ENCODE peak calls at places on chromosomes 12 and 14, in four cellular contexts. G, A, Y and O are unnamed samples.

GRCh38 chr12:31324116-31324844 is 1.7 kb downstream of the SINHCAF start:
- DNase-seq in Y (peak), G (peak), A (peak), O (peak)

GRCh38 chr12:111616177-111616623 is 17.1 kb upstream of the ATXN2 start:
- DNase-seq in Y (no peak), A (peak), G (no peak), O (peak)

GRCh38 chr12:67161322-67161918 is 107.7 kb upstream of the CAND1 start:
- DNase-seq in G (peak), A (peak), Y (peak), O (peak)

GRCh38 chr12:109738878-109739665 is 25.4 kb downstream of the FAM222A start:
- DNase-seq in Y (no peak), G (peak), A (peak), O (no peak)

GRCh38 chr14:102293784-102294183 is 11.2 kb downstream of the MOK start:
- DNase-seq in A (no peak), G (no peak), Y (no peak), O (peak)

GRCh38 chr14:22556990-22557623 is 31.9 kb downstream of the DAD1 start:
- DNase-seq in A (peak), G (peak), Y (peak), O (peak)

GRCh38 chr12:1126089-1126488 is 135.1 kb downstream of the ERC1 start:
- DNase-seq in G (no peak), A (no peak), Y (no peak), O (no peak)

GRCh38 chr14:69092840-69093422 is 60.0 kb downstream of the DCAF5 start:
- DNase-seq in A (no peak), Y (no peak), G (no peak), O (no peak)

GRCh38 chr12:10641735-10642500 is 28.5 kb upstream of the MAGOHB start:
- DNase-seq in Y (no peak), G (no peak), A (peak), O (peak)

GRCh38 chr12:117171499-117172162 is 18.6 kb downstream of the FBXO21 start:
- DNase-seq in A (no peak), Y (no peak), G (no peak), O (no peak)

GRCh38 chr12:96326628-96327227 is 73.5 kb downstream of the CDK17 start:
- DNase-seq in Y (no peak), G (no peak), A (no peak), O (no peak)

GRCh38 chr12:52085682-52086180 is 6.2 kb downstream of the SMIM41 start:
- DNase-seq in A (no peak), G (no peak), Y (no peak), O (no peak)

GRCh38 chr12:49818241-49818640 is 10.0 kb downstream of the NCKAP5L start:
- DNase-seq in A (no peak), Y (no peak), G (no peak), O (no peak)

GRCh38 chr12:82314406-82314892 is 43.7 kb downstream of the CCDC59 start:
- DNase-seq in G (no peak), Y (no peak), A (no peak), O (no peak)

GRCh38 chr14:51283402-51283825 is 43.4 kb downstream of the TMX1 start:
- DNase-seq in G (no peak), Y (peak), A (peak), O (peak)

GRCh38 chr14:61107148-61107641 is 126.2 kb downstream of the SLC38A6 start:
- DNase-seq in G (no peak), Y (peak), A (peak), O (no peak)

GRCh38 chr12:132329036-132329738 is at the start of gene GALNT9:
- DNase-seq in Y (peak), G (peak), A (no peak), O (peak)

GRCh38 chr14:56423591-56423991 is 156.0 kb upstream of the TMEM260 start:
- DNase-seq in A (peak), G (no peak), Y (peak), O (peak)

GRCh38 chr12:11863988-11864387 is 206.8 kb upstream of the BCL2L14 start:
- DNase-seq in G (no peak), A (no peak), Y (no peak), O (no peak)

GRCh38 chr12:57866308-57867019 is 19.9 kb upstream of the CTDSP2 start:
- DNase-seq in A (no peak), G (no peak), Y (no peak), O (no peak)

GRCh38 chr14:77641534-77642341 is 25.3 kb upstream of the SPTLC2 start:
- DNase-seq in A (peak), G (no peak), Y (peak), O (peak)

GRCh38 chr12:5000204-5000603 is 43.5 kb upstream of the KCNA5 start:
- DNase-seq in Y (no peak), G (no peak), A (no peak), O (no peak)

GRCh38 chr14:99531221-99532096 is 50.2 kb downstream of the CCNK start:
- DNase-seq in G (no peak), A (peak), Y (peak), O (peak)

GRCh38 chr14:89418452-89418851 is 1.4 kb upstream of the FOXN3 start:
- DNase-seq in A (no peak), Y (peak), G (no peak), O (no peak)

GRCh38 chr12:38904932-38905479 is 385 bp downstream of the CPNE8 start:
- DNase-seq in Y (no peak), A (peak), G (peak), O (no peak)

GRCh38 chr14:64704743-64705405 is 650 bp downstream of the PLEKHG3 start:
- DNase-seq in G (peak), Y (peak), A (no peak), O (no peak)

GRCh38 chr12:92462049-92462448 is 240.7 kb upstream of the PLEKHG7 start:
- DNase-seq in A (no peak), G (no peak), Y (no peak), O (no peak)

GRCh38 chr12:122203301-122203967 is at the start of gene B3GNT4:
- DNase-seq in G (peak), A (peak), Y (peak), O (peak)

GRCh38 chr12:1799068-1799881 is 21.1 kb upstream of the LRTM2 start:
- DNase-seq in G (no peak), Y (no peak), A (no peak), O (no peak)

GRCh38 chr12:50546441-50547318 is 41.9 kb downstream of the DIP2B start:
- DNase-seq in Y (peak), G (no peak), A (no peak), O (no peak)

GRCh38 chr14:103155013-103155412 is 31.8 kb downstream of the TNFAIP2 start:
- DNase-seq in Y (no peak), A (peak), G (no peak), O (no peak)

GRCh38 chr14:75283884-75284563 is 5.4 kb downstream of the FOS start:
- DNase-seq in G (no peak), A (no peak), Y (no peak), O (peak)

GRCh38 chr12:97380440-97380839 is 82.2 kb upstream of the RMST start:
- DNase-seq in G (no peak), A (no peak), Y (no peak), O (no peak)

GRCh38 chr14:101535808-101536207 is 25.5 kb upstream of the DIO3 start:
- DNase-seq in Y (no peak), G (no peak), A (no peak), O (no peak)

GRCh38 chr14:20456971-20457370 is 1.9 kb downstream of the APEX1 start:
- DNase-seq in G (no peak), A (no peak), Y (no peak), O (no peak)
- TF ChIP-seq CTCF in G (no peak), A (no peak), Y (no peak), O (no peak)

DNA sequence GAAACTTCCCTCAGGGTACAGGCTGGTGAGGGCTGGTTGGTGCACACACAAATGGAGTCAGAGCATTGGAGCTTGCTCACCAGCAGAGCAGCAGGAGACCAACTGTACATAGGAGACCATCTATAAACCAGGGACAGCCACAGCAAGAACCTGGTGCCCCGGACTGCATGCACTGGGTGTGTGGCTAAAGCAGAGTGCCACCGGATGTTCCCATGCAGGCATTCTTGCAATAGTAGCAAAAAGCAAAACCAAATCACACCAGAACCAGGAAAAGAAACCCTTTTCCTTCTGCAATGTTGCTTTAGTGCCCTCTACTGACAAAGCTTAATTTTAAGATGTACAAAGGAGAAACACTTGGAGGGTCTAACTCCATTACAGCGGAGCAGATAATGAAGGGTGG is 136.3 kb downstream of the MDGA2 start:
- DNase-seq in G (peak), A (no peak), Y (peak), O (peak)
- TF ChIP-seq CTCF in G (no peak), A (no peak), Y (peak), O (no peak)

DNA sequence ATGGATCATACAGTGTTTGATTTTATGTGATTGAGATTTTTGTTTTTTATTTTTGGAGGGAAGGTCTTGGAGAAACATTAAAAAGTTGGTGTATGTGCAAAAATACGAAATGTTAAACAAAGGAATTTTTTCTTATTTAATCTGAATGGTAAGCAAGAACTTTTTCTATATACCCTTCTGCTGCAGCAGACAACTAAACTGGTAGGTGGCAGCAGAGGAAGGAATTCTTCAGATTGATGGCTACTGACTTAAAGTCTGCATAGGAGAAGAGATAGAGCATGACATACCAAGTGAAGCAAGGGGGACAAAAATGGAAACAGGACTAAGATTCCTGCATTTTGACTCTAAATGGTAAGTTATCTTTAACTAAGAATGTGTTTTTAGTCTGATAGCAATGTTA is 42.0 kb upstream of the A2ML1 start:
- DNase-seq in G (no peak), Y (peak), A (peak), O (peak)
- TF ChIP-seq CTCF in G (peak), Y (peak), A (peak), O (peak)

GRCh38 chr12:28110329-28110728 is 79.9 kb upstream of the CCDC91 start:
- DNase-seq in A (no peak), Y (no peak), G (no peak), O (no peak)
- TF ChIP-seq CTCF in A (no peak), Y (no peak), G (no peak), O (no peak)

DNA sequence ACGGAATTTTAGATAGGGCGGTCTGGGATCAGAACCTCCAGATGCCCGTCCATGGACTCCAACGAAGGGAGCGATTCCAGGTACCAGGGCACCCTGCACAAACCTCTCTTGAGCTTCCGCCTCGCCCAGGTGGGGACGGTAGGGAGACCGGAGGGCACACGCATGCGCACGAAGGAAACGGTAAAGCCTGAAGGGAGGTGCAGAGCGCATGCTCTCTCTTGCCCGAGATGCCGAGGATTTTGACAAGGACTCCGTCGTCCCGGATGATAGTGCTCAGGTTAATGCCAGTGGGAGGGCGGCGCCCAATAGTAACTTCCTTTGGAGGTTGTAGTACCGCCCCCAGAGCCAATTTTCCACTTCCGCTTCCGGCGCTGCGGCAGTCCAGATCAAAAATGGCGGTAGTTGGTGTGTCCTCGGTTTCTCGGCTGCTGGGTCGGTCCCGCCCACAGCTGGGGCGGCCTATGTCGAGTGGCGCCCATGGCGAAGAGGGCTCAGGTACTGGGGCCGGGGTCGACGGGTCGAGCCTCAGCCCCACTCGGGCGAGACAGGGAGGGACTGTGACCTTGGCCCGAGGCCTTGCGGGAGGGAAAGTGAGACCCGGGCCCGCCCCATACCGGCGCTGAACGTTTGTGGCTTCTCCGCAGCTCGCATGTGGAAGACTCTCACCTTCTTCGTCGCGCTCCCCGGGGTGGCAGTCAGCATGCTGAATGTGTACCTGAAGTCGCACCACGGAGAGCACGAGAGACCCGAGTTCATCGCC is at the start of gene COX6A1:
- DNase-seq in Y (peak), A (peak), G (peak), O (peak)
- TF ChIP-seq CTCF in Y (no peak), A (no peak), G (no peak), O (no peak)

DNA sequence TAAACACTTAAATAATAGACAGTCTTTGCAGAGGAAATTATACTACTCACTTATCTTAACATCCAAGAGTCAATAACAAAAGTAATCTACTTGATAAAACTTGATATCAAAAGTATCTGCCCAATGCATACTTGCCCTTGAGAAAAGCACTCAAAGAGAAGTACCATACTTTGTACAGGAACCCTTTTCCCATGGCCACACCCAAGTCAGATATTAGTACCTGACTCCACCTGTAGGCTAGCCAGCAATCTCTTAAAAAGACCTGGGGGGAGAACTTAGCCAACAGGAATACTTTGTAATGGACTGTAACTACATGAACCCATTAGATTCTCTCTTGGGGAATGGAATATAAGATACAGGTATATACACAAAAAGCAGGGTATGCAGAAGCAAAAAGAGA is 99.6 kb upstream of the HECTD1 start:
- DNase-seq in Y (no peak), G (no peak), A (no peak), O (no peak)
- TF ChIP-seq CTCF in Y (no peak), G (no peak), A (no peak), O (no peak)

GRCh38 chr12:100703868-100704267 is 90.7 kb upstream of the ANO4 start:
- DNase-seq in Y (no peak), A (no peak), G (no peak), O (no peak)

GRCh38 chr12:100703337-100703736 is 91.2 kb upstream of the ANO4 start:
- DNase-seq in Y (no peak), G (no peak), A (no peak), O (no peak)

GRCh38 chr12:100706029-100706428 is 88.5 kb upstream of the ANO4 start:
- DNase-seq in G (peak), A (peak), Y (no peak), O (peak)

DNA sequence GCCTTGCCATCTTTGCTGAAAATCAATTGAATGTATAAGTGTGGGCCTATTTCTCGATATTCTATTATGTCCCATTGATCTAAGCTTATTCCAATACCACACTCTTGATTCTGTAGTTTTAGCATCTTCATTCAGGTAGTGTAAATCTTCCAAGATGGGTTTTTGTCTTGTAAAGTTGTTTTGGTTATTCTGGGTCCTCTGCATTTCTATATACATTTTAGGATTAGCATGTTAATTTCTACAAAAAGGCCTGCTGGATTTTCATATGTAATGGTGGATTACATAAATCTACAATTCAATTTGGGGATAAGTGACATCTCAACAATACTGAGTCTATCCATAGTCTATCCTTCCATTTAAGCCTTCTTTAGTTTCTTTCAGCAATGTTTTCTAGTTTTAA is 86.0 kb upstream of the ANO4 start:
- DNase-seq in G (no peak), A (no peak), Y (no peak), O (no peak)
- TF ChIP-seq CTCF in G (no peak), A (no peak), Y (no peak), O (no peak)

GRCh38 chr12:125549836-125550235 is 484.6 kb downstream of the AACS start:
- DNase-seq in A (no peak), Y (peak), G (peak), O (no peak)
- TF ChIP-seq CTCF in A (peak), Y (peak), G (peak), O (peak)

DNA sequence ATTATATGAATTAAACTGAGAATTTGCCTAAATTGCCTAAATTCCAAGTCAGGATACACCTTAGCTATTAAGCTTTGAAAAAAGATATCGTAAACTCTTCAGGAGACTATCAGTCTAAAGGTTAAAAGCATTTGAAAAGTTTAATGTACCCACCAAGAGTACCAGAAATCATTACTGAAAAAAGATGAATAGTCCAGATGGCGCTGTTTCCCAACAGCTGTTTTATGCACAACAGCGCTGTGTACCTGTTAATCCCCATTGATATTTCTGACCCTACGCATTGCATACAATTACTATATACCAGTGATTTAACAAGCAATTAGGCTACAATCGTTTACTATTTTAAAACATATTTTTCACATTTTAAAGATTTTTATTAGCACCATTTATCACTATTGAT is 185.0 kb downstream of the PLCZ1 start:
- DNase-seq in G (no peak), Y (peak), A (no peak), O (no peak)
- TF ChIP-seq CTCF in G (no peak), Y (peak), A (no peak), O (peak)

GRCh38 chr12:15278816-15279658 is 43.3 kb upstream of the PTPRO start:
- DNase-seq in G (no peak), Y (peak), A (peak), O (peak)
- TF ChIP-seq CTCF in G (no peak), Y (peak), A (no peak), O (peak)